ENCODE peak calls at places on chromosomes 3 and 15, in eight cellular contexts. One of them, this sample, is unnamed.

GRCh38 chr3:16423298-16423697 is 90.2 kb downstream of the RFTN1 start:
- DNase-seq in lower leg skin: no peak
- DNase-seq in ovary: no peak
- DNase-seq in heart left ventricle: no peak
- DNase-seq in HCT116: no peak
- DNase-seq in right lobe of liver: no peak
- DNase-seq in sigmoid colon: no peak
- DNase-seq in GM12878: no peak
- DNase-seq in this sample: no peak

GRCh38 chr15:40047413-40048154 is 8.6 kb upstream of the SRP14 start:
- DNase-seq in lower leg skin: no peak
- DNase-seq in ovary: no peak
- DNase-seq in heart left ventricle: peak
- DNase-seq in HCT116: no peak
- DNase-seq in right lobe of liver: no peak
- DNase-seq in sigmoid colon: peak
- DNase-seq in GM12878: peak
- DNase-seq in this sample: peak

GRCh38 chr3:23968467-23969184 is 23.5 kb downstream of the NR1D2 start:
- DNase-seq in lower leg skin: no peak
- DNase-seq in ovary: no peak
- DNase-seq in heart left ventricle: no peak
- DNase-seq in HCT116: no peak
- DNase-seq in right lobe of liver: no peak
- DNase-seq in sigmoid colon: no peak
- DNase-seq in GM12878: no peak
- DNase-seq in this sample: no peak

GRCh38 chr3:3127432-3128010 is 781 bp downstream of the TRNT1 start:
- DNase-seq in lower leg skin: no peak
- DNase-seq in ovary: no peak
- DNase-seq in heart left ventricle: no peak
- DNase-seq in HCT116: no peak
- DNase-seq in right lobe of liver: no peak
- DNase-seq in sigmoid colon: no peak
- DNase-seq in GM12878: no peak
- DNase-seq in this sample: no peak

GRCh38 chr3:57864853-57865252 is 108.7 kb downstream of the SLMAP start:
- DNase-seq in lower leg skin: no peak
- DNase-seq in ovary: no peak
- DNase-seq in heart left ventricle: no peak
- DNase-seq in HCT116: no peak
- DNase-seq in right lobe of liver: no peak
- DNase-seq in sigmoid colon: no peak
- DNase-seq in GM12878: no peak
- DNase-seq in this sample: no peak

GRCh38 chr15:92033319-92033718 is 179.8 kb downstream of the SLCO3A1 start:
- DNase-seq in lower leg skin: no peak
- DNase-seq in ovary: no peak
- DNase-seq in heart left ventricle: no peak
- DNase-seq in HCT116: no peak
- DNase-seq in right lobe of liver: no peak
- DNase-seq in sigmoid colon: no peak
- DNase-seq in GM12878: no peak
- DNase-seq in this sample: no peak

GRCh38 chr3:124456506-124456905 is 273.7 kb upstream of the UMPS start:
- DNase-seq in lower leg skin: no peak
- DNase-seq in ovary: peak
- DNase-seq in heart left ventricle: no peak
- DNase-seq in HCT116: no peak
- DNase-seq in right lobe of liver: no peak
- DNase-seq in sigmoid colon: no peak
- DNase-seq in GM12878: no peak
- DNase-seq in this sample: no peak

GRCh38 chr15:26070095-26070532 is 207.0 kb upstream of the ATP10A start:
- DNase-seq in lower leg skin: no peak
- DNase-seq in ovary: no peak
- DNase-seq in heart left ventricle: no peak
- DNase-seq in HCT116: no peak
- DNase-seq in right lobe of liver: no peak
- DNase-seq in sigmoid colon: no peak
- DNase-seq in GM12878: no peak
- DNase-seq in this sample: no peak

GRCh38 chr3:187403768-187404270 is 35.6 kb downstream of the RTP4 start:
- DNase-seq in lower leg skin: peak
- DNase-seq in ovary: no peak
- DNase-seq in heart left ventricle: no peak
- DNase-seq in HCT116: peak
- DNase-seq in right lobe of liver: no peak
- DNase-seq in sigmoid colon: no peak
- DNase-seq in GM12878: no peak
- DNase-seq in this sample: no peak

GRCh38 chr3:140068512-140068911 is 133.5 kb downstream of the CLSTN2 start:
- DNase-seq in lower leg skin: no peak
- DNase-seq in ovary: no peak
- DNase-seq in heart left ventricle: no peak
- DNase-seq in HCT116: no peak
- DNase-seq in right lobe of liver: no peak
- DNase-seq in sigmoid colon: no peak
- DNase-seq in GM12878: no peak
- DNase-seq in this sample: no peak

GRCh38 chr15:60840306-60840702 is 361.4 kb upstream of the ICE2 start:
- DNase-seq in lower leg skin: no peak
- DNase-seq in ovary: no peak
- DNase-seq in heart left ventricle: no peak
- DNase-seq in HCT116: no peak
- DNase-seq in right lobe of liver: no peak
- DNase-seq in sigmoid colon: no peak
- DNase-seq in GM12878: no peak
- DNase-seq in this sample: no peak

GRCh38 chr3:173921741-173922140 is 524.2 kb downstream of the NLGN1 start:
- DNase-seq in lower leg skin: no peak
- DNase-seq in ovary: no peak
- DNase-seq in heart left ventricle: no peak
- DNase-seq in HCT116: no peak
- DNase-seq in right lobe of liver: no peak
- DNase-seq in sigmoid colon: no peak
- DNase-seq in GM12878: no peak
- DNase-seq in this sample: no peak

GRCh38 chr3:197505796-197506553 is 49.8 kb downstream of the BDH1 start:
- DNase-seq in lower leg skin: no peak
- DNase-seq in ovary: no peak
- DNase-seq in heart left ventricle: no peak
- DNase-seq in HCT116: no peak
- DNase-seq in right lobe of liver: no peak
- DNase-seq in sigmoid colon: no peak
- DNase-seq in GM12878: no peak
- DNase-seq in this sample: peak

GRCh38 chr3:63687569-63688233 is 35.2 kb downstream of the SNTN start:
- DNase-seq in lower leg skin: no peak
- DNase-seq in ovary: no peak
- DNase-seq in heart left ventricle: no peak
- DNase-seq in HCT116: no peak
- DNase-seq in right lobe of liver: no peak
- DNase-seq in sigmoid colon: no peak
- DNase-seq in GM12878: no peak
- DNase-seq in this sample: no peak

GRCh38 chr3:50204804-50205718 is at the start of gene SLC38A3:
- DNase-seq in lower leg skin: no peak
- DNase-seq in ovary: peak
- DNase-seq in heart left ventricle: peak
- DNase-seq in HCT116: no peak
- DNase-seq in right lobe of liver: peak
- DNase-seq in sigmoid colon: no peak
- DNase-seq in GM12878: no peak
- DNase-seq in this sample: peak

GRCh38 chr3:3209057-3209456 is 29.6 kb upstream of the CRBN start:
- DNase-seq in lower leg skin: no peak
- DNase-seq in ovary: no peak
- DNase-seq in heart left ventricle: no peak
- DNase-seq in HCT116: no peak
- DNase-seq in right lobe of liver: no peak
- DNase-seq in sigmoid colon: no peak
- DNase-seq in GM12878: no peak
- DNase-seq in this sample: no peak

GRCh38 chr3:64518950-64519349 is 168.8 kb downstream of the ADAMTS9 start:
- DNase-seq in lower leg skin: no peak
- DNase-seq in ovary: no peak
- DNase-seq in heart left ventricle: no peak
- DNase-seq in HCT116: no peak
- DNase-seq in right lobe of liver: no peak
- DNase-seq in sigmoid colon: no peak
- DNase-seq in GM12878: no peak
- DNase-seq in this sample: no peak

GRCh38 chr3:53238051-53238850 is 17.6 kb downstream of the TKT start:
- DNase-seq in lower leg skin: no peak
- DNase-seq in ovary: no peak
- DNase-seq in heart left ventricle: no peak
- DNase-seq in HCT116: peak
- DNase-seq in right lobe of liver: peak
- DNase-seq in sigmoid colon: no peak
- DNase-seq in GM12878: no peak
- DNase-seq in this sample: peak

GRCh38 chr3:111045564-111045963 is 26.1 kb upstream of the NECTIN3 start:
- DNase-seq in lower leg skin: no peak
- DNase-seq in ovary: no peak
- DNase-seq in heart left ventricle: no peak
- DNase-seq in HCT116: no peak
- DNase-seq in right lobe of liver: no peak
- DNase-seq in sigmoid colon: no peak
- DNase-seq in GM12878: no peak
- DNase-seq in this sample: no peak

GRCh38 chr3:49906004-49906860 is 2.6 kb upstream of the MST1R start:
- DNase-seq in lower leg skin: no peak
- DNase-seq in ovary: peak
- DNase-seq in heart left ventricle: no peak
- DNase-seq in HCT116: peak
- DNase-seq in right lobe of liver: no peak
- DNase-seq in sigmoid colon: no peak
- DNase-seq in GM12878: no peak
- DNase-seq in this sample: peak

GRCh38 chr3:65356331-65357286 is 668.8 kb upstream of the ADAMTS9 start:
- DNase-seq in lower leg skin: no peak
- DNase-seq in ovary: peak
- DNase-seq in heart left ventricle: no peak
- DNase-seq in HCT116: no peak
- DNase-seq in right lobe of liver: no peak
- DNase-seq in sigmoid colon: no peak
- DNase-seq in GM12878: no peak
- DNase-seq in this sample: no peak

GRCh38 chr3:122621112-122621511 is 43.7 kb downstream of the PARP15 start:
- DNase-seq in lower leg skin: no peak
- DNase-seq in ovary: no peak
- DNase-seq in heart left ventricle: no peak
- DNase-seq in HCT116: no peak
- DNase-seq in right lobe of liver: no peak
- DNase-seq in sigmoid colon: no peak
- DNase-seq in GM12878: peak
- DNase-seq in this sample: no peak

GRCh38 chr3:110414851-110415250 is 656.8 kb upstream of the NECTIN3 start:
- DNase-seq in lower leg skin: no peak
- DNase-seq in ovary: no peak
- DNase-seq in heart left ventricle: no peak
- DNase-seq in HCT116: peak
- DNase-seq in right lobe of liver: no peak
- DNase-seq in sigmoid colon: no peak
- DNase-seq in GM12878: no peak
- DNase-seq in this sample: no peak

GRCh38 chr15:84817461-84818081 is 415 bp downstream of the ALPK3 start:
- DNase-seq in lower leg skin: no peak
- DNase-seq in ovary: no peak
- DNase-seq in heart left ventricle: no peak
- DNase-seq in HCT116: no peak
- DNase-seq in right lobe of liver: no peak
- DNase-seq in sigmoid colon: no peak
- DNase-seq in GM12878: no peak
- DNase-seq in this sample: no peak

GRCh38 chr15:66484539-66485112 is 12.9 kb downstream of the SNAPC5 start:
- DNase-seq in lower leg skin: no peak
- DNase-seq in ovary: no peak
- DNase-seq in heart left ventricle: no peak
- DNase-seq in HCT116: no peak
- DNase-seq in right lobe of liver: peak
- DNase-seq in sigmoid colon: no peak
- DNase-seq in GM12878: no peak
- DNase-seq in this sample: no peak

GRCh38 chr15:41493205-41493901 is at the start of gene ITPKA:
- DNase-seq in lower leg skin: peak
- DNase-seq in ovary: peak
- DNase-seq in heart left ventricle: peak
- DNase-seq in HCT116: no peak
- DNase-seq in right lobe of liver: peak
- DNase-seq in sigmoid colon: peak
- DNase-seq in GM12878: peak
- DNase-seq in this sample: peak
- TF ChIP-seq POLR2A in lower leg skin: no peak
- TF ChIP-seq POLR2A in ovary: no peak
- TF ChIP-seq POLR2A in heart left ventricle: no peak
- TF ChIP-seq POLR2A in HCT116: no peak
- TF ChIP-seq POLR2A in right lobe of liver: peak
- TF ChIP-seq POLR2A in sigmoid colon: no peak
- TF ChIP-seq POLR2A in GM12878: peak
- TF ChIP-seq POLR2A in this sample: no peak

DNA sequence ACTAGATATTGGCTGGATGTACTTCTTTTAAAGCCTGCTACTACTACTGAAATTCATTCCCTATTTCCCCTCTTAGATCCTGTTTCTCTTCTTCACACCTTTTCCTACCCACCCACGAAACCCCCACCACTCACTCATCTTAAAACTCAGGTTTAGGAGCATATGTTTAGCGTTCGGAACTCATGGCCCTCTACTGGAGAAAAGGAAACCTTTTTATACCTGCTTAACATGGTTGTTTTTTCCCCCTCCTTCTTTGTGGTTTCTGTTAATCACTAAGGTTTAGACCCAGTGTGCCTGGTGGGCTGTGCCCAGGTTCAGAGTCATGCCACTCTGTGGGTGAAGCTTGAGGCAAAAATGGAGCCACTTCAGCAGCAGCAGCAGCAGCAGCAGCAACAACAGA is 2.6 kb downstream of the ARID3B start:
- DNase-seq in lower leg skin: no peak
- DNase-seq in ovary: no peak
- DNase-seq in heart left ventricle: no peak
- DNase-seq in HCT116: no peak
- DNase-seq in right lobe of liver: no peak
- DNase-seq in sigmoid colon: no peak
- DNase-seq in GM12878: no peak
- DNase-seq in this sample: no peak
- TF ChIP-seq CTCF in lower leg skin: no peak
- TF ChIP-seq CTCF in ovary: no peak
- TF ChIP-seq CTCF in heart left ventricle: no peak
- TF ChIP-seq CTCF in HCT116: peak
- TF ChIP-seq CTCF in right lobe of liver: no peak
- TF ChIP-seq CTCF in sigmoid colon: no peak
- TF ChIP-seq CTCF in GM12878: peak
- TF ChIP-seq CTCF in this sample: no peak

GRCh38 chr3:144128117-144128892 is 156.7 kb downstream of the DIPK2A start:
- DNase-seq in lower leg skin: no peak
- DNase-seq in ovary: no peak
- DNase-seq in heart left ventricle: no peak
- DNase-seq in HCT116: no peak
- DNase-seq in right lobe of liver: no peak
- DNase-seq in sigmoid colon: no peak
- DNase-seq in GM12878: peak
- DNase-seq in this sample: no peak
- TF ChIP-seq POLR2A in lower leg skin: no peak
- TF ChIP-seq POLR2A in ovary: no peak
- TF ChIP-seq POLR2A in heart left ventricle: no peak
- TF ChIP-seq POLR2A in HCT116: no peak
- TF ChIP-seq POLR2A in right lobe of liver: no peak
- TF ChIP-seq POLR2A in sigmoid colon: no peak
- TF ChIP-seq POLR2A in GM12878: peak
- TF ChIP-seq POLR2A in this sample: no peak

GRCh38 chr15:85840802-85841152 is 46.1 kb upstream of the KLHL25 start:
- DNase-seq in lower leg skin: no peak
- DNase-seq in ovary: no peak
- DNase-seq in heart left ventricle: no peak
- DNase-seq in HCT116: no peak
- DNase-seq in right lobe of liver: no peak
- DNase-seq in sigmoid colon: no peak
- DNase-seq in GM12878: no peak
- DNase-seq in this sample: no peak
- TF ChIP-seq CTCF in lower leg skin: no peak
- TF ChIP-seq CTCF in ovary: no peak
- TF ChIP-seq CTCF in heart left ventricle: no peak
- TF ChIP-seq CTCF in HCT116: no peak
- TF ChIP-seq CTCF in right lobe of liver: no peak
- TF ChIP-seq CTCF in sigmoid colon: no peak
- TF ChIP-seq CTCF in GM12878: no peak
- TF ChIP-seq CTCF in this sample: no peak

This sample was measured in stomach.